ENCODE peak calls at places on chromosomes 6 and 20, in ten cellular contexts. T is cardiac fibroblast, B is Peyer's patch, Q is heart right ventricle, P is HFFc6, E is H9, D is dorsolateral prefrontal cortex, S is vagina, N is psoas muscle, L is type B pancreatic cell. H is an unnamed sample.

GRCh38 chr6:100203391-100203790 is 209.4 kb upstream of the MCHR2 start:
- DNase-seq in L (no peak), Q (no peak), E (no peak), B (no peak), D (no peak), T (peak), N (no peak), S (no peak), P (peak), H (no peak)

GRCh38 chr6:2426561-2427340 is 181.3 kb upstream of the GMDS start:
- DNase-seq in N (no peak), B (no peak), D (no peak), P (peak), E (no peak), T (peak), Q (no peak), S (no peak), L (no peak), H (no peak)

GRCh38 chr20:55472704-55473103 is 532.6 kb downstream of the CBLN4 start:
- DNase-seq in S (no peak), T (no peak), Q (no peak), D (no peak), N (no peak), B (no peak), E (no peak), P (no peak), L (no peak), H (no peak)

GRCh38 chr6:148118303-148118702 is 224.3 kb upstream of the SASH1 start:
- DNase-seq in L (no peak), T (no peak), Q (no peak), N (no peak), P (no peak), B (no peak), E (no peak), D (no peak), S (no peak), H (no peak)

GRCh38 chr20:58141496-58141895 is 87.0 kb downstream of the ANKRD60 start:
- DNase-seq in T (no peak), Q (no peak), B (no peak), L (peak), S (no peak), D (no peak), N (no peak), P (no peak), E (no peak), H (peak)

GRCh38 chr6:46491201-46491788 is at the start of gene RCAN2:
- DNase-seq in P (no peak), L (peak), Q (peak), S (no peak), E (peak), T (peak), D (peak), N (peak), B (peak), H (peak)

GRCh38 chr20:37323985-37324384 is 22.0 kb upstream of the SRC start:
- DNase-seq in T (peak), Q (no peak), E (no peak), S (no peak), P (peak), L (no peak), D (no peak), N (no peak), B (no peak), H (no peak)

GRCh38 chr6:100460650-100461204 is 4.0 kb downstream of the SIM1 start:
- DNase-seq in S (no peak), Q (no peak), P (no peak), E (peak), N (no peak), D (no peak), T (no peak), B (no peak), L (no peak), H (no peak)

GRCh38 chr20:35008411-35009342 is 53.0 kb downstream of the MYH7B start:
- DNase-seq in N (peak), E (peak), S (no peak), B (no peak), T (peak), D (no peak), L (peak), Q (no peak), P (no peak), H (peak)

GRCh38 chr20:63230800-63231268 is 4.9 kb upstream of the BIRC7 start:
- DNase-seq in D (peak), N (peak), Q (peak), E (peak), S (no peak), P (peak), L (no peak), T (peak), B (no peak), H (no peak)

GRCh38 chr6:3742426-3743344 is 8.8 kb downstream of the PXDC1 start:
- DNase-seq in E (peak), P (peak), D (peak), Q (peak), L (peak), S (no peak), N (peak), B (peak), T (peak), H (peak)

GRCh38 chr6:164795091-164795490 is 514.3 kb downstream of the C6orf118 start:
- DNase-seq in S (no peak), T (no peak), E (no peak), N (no peak), L (no peak), P (no peak), B (no peak), D (peak), Q (no peak), H (no peak)

GRCh38 chr6:28683945-28684538 is 158.4 kb downstream of the GPX5 start:
- DNase-seq in T (peak), N (no peak), L (no peak), S (no peak), D (peak), Q (no peak), E (peak), P (peak), B (no peak), H (no peak)

GRCh38 chr6:26445934-26446667 is 5.8 kb downstream of the BTN3A3 start:
- DNase-seq in L (no peak), Q (no peak), N (no peak), S (no peak), E (no peak), D (no peak), P (no peak), T (no peak), B (peak), H (no peak)

GRCh38 chr6:33757113-33757512 is 10.4 kb upstream of the IP6K3 start:
- DNase-seq in N (no peak), Q (no peak), B (no peak), L (no peak), P (no peak), D (no peak), T (no peak), S (no peak), E (no peak), H (no peak)

GRCh38 chr6:44456070-44456965 is 68.8 kb downstream of the CDC5L start:
- DNase-seq in D (no peak), P (peak), S (no peak), L (no peak), B (peak), Q (no peak), N (peak), T (peak), E (no peak), H (no peak)

GRCh38 chr6:151292974-151293373 is 53.2 kb downstream of the AKAP12 start:
- DNase-seq in S (no peak), D (no peak), T (peak), E (no peak), B (no peak), P (no peak), Q (no peak), L (no peak), N (no peak), H (no peak)

GRCh38 chr6:4571011-4571410 is 205.2 kb upstream of the CDYL start:
- DNase-seq in D (no peak), E (no peak), N (no peak), S (no peak), P (no peak), T (no peak), B (no peak), L (no peak), Q (no peak), H (no peak)

GRCh38 chr6:114362396-114362795 is 19.6 kb upstream of the HS3ST5 start:
- DNase-seq in P (no peak), L (no peak), S (no peak), B (no peak), Q (no peak), N (no peak), T (no peak), E (no peak), D (no peak), H (no peak)

GRCh38 chr6:155341130-155341828 is 27.0 kb upstream of the TFB1M start:
- DNase-seq in T (peak), Q (no peak), L (no peak), S (no peak), N (no peak), E (no peak), P (peak), D (no peak), B (no peak), H (no peak)

GRCh38 chr6:106287215-106287614 is 38.3 kb downstream of the ATG5 start:
- DNase-seq in L (no peak), T (no peak), Q (no peak), S (no peak), D (no peak), P (no peak), B (no peak), E (no peak), N (no peak), H (no peak)

GRCh38 chr6:162337412-162337811 is 390.2 kb downstream of the PRKN start:
- DNase-seq in P (no peak), T (no peak), S (no peak), E (no peak), N (no peak), B (no peak), L (no peak), Q (no peak), D (no peak), H (no peak)

GRCh38 chr6:161216616-161217205 is 57.1 kb downstream of the AGPAT4 start:
- DNase-seq in B (no peak), E (no peak), D (no peak), L (no peak), T (no peak), P (no peak), Q (no peak), N (no peak), S (no peak), H (no peak)

GRCh38 chr6:161219336-161220079 is 54.4 kb downstream of the AGPAT4 start:
- DNase-seq in L (no peak), N (no peak), P (no peak), S (no peak), D (no peak), T (no peak), Q (no peak), E (no peak), B (no peak), H (no peak)

GRCh38 chr6:161215876-161216615 is 57.8 kb downstream of the AGPAT4 start:
- DNase-seq in N (no peak), D (no peak), P (no peak), B (no peak), E (no peak), S (no peak), L (no peak), Q (no peak), T (no peak), H (no peak)

GRCh38 chr6:161217631-161218030 is 56.2 kb downstream of the AGPAT4 start:
- DNase-seq in P (no peak), E (no peak), D (no peak), L (no peak), N (no peak), B (no peak), Q (no peak), S (no peak), T (no peak), H (no peak)

DNA sequence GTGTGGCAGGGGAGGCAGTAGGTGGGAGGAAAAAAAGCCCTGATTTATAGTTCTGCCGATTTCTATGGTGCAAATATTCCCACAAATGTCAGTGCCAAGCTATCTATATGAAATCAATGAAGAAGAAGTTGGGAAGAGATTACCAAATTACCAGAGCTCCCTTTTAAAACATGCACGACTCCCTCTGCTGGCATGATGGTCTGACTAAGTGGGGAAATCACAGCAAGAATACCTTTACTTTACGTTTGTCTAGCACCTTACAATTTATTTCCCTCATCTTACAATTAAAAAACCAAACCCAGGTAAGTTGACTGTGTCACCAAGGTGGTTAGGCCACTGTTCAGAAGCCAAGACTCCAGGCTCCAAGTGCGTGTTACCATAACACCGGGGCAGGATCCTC is 55.6 kb downstream of the AGPAT4 start:
- DNase-seq in D (no peak), S (no peak), L (no peak), T (no peak), E (no peak), Q (no peak), N (no peak), B (no peak), P (no peak), H (no peak)
- TF ChIP-seq CTCF in D (peak), S (no peak), L (no peak), T (peak), E (peak), Q (no peak), N (no peak), B (no peak), P (peak), H (no peak)

DNA sequence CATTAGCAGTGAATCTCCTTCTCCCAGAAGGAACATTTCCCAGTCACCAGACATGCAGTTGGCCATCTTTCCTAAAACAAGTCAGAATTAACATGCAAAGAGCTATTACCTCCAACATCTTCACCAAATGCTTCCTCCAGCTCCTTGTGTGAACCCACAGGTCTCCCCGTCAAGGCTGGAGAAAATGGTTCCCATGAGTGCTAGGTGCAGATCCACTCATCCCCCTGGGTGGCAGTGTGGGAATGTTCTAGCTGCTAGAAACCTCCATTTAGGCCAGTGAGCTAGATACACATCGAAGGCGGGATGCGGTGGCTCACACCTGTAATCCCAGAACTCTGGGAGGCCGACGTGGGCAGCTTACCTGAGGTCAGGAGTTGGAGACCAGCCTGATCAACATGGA is 603.9 kb upstream of the SLC35B3 start:
- DNase-seq in E (no peak), N (no peak), P (no peak), D (no peak), B (no peak), T (no peak), Q (no peak), L (no peak), S (no peak), H (no peak)
- TF ChIP-seq CTCF in E (no peak), N (no peak), P (no peak), D (no peak), B (no peak), T (no peak), Q (no peak), L (no peak), S (no peak), H (no peak)

DNA sequence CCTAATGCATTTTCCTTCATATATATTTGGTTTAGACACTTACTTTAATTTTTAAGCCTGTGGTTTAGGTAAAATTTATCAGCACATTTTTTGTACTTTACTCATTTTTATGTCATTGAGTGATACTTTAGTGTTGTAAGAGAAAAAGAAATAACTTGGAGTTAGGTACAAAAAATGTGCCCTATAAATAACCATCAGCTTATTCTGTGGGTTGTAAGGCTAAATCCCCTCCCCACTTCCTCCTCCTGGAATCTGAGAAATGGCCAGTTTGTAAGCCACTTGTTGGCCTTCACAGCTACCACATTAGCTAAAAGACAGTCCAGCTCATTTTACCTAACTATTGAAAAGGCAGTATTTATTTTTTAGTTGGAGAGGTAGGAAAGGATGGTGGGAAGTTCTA is 576.3 kb downstream of the PKHD1 start:
- DNase-seq in L (no peak), D (no peak), T (no peak), E (no peak), S (no peak), N (no peak), P (no peak), B (no peak), Q (no peak), H (no peak)
- TF ChIP-seq CTCF in L (no peak), D (no peak), T (no peak), E (no peak), S (no peak), N (no peak), P (no peak), B (no peak), Q (no peak), H (no peak)

GRCh38 chr20:45459606-45460005 is 9.9 kb upstream of the WFDC2 start:
- DNase-seq in P (peak), E (no peak), B (no peak), Q (no peak), S (no peak), L (no peak), T (peak), N (no peak), D (no peak), H (no peak)
- TF ChIP-seq CTCF in P (peak), E (peak), B (no peak), Q (no peak), S (no peak), L (peak), T (peak), N (no peak), D (peak), H (no peak)

GRCh38 chr6:84346372-84346771 is 118.9 kb upstream of the CEP162 start:
- DNase-seq in B (no peak), Q (no peak), D (no peak), L (no peak), E (no peak), T (peak), N (no peak), P (no peak), S (no peak), H (no peak)
- TF ChIP-seq CTCF in B (no peak), Q (no peak), D (no peak), L (no peak), E (no peak), T (peak), N (no peak), P (peak), S (no peak), H (no peak)

GRCh38 chr6:84776392-84776791 is 12.0 kb upstream of the TBX18 start:
- DNase-seq in E (no peak), D (no peak), N (no peak), L (no peak), P (no peak), Q (no peak), B (no peak), T (no peak), S (no peak), H (no peak)

GRCh38 chr6:84773431-84774173 is 9.2 kb upstream of the TBX18 start:
- DNase-seq in T (peak), E (peak), S (no peak), B (no peak), P (no peak), L (no peak), D (no peak), N (peak), Q (peak), H (no peak)

GRCh38 chr6:84772428-84773132 is 8.2 kb upstream of the TBX18 start:
- DNase-seq in Q (no peak), T (peak), B (no peak), P (no peak), N (no peak), D (no peak), S (no peak), E (peak), L (no peak), H (no peak)

GRCh38 chr6:84773133-84773430 is 8.7 kb upstream of the TBX18 start:
- DNase-seq in T (no peak), B (no peak), N (no peak), E (no peak), S (no peak), D (no peak), P (no peak), L (no peak), Q (no peak), H (no peak)

GRCh38 chr6:84774174-84775158 is 10.1 kb upstream of the TBX18 start:
- DNase-seq in L (no peak), N (peak), T (peak), S (no peak), D (no peak), B (no peak), E (peak), P (peak), Q (peak), H (peak)
- TF ChIP-seq CTCF in L (peak), N (peak), T (peak), S (no peak), D (peak), B (no peak), E (peak), P (peak), Q (peak), H (peak)

GRCh38 chr20:20664795-20665194 is 47.6 kb downstream of the RALGAPA2 start:
- DNase-seq in Q (peak), N (no peak), L (no peak), P (peak), B (no peak), T (peak), S (no peak), E (no peak), D (no peak), H (no peak)
- TF ChIP-seq CTCF in Q (peak), N (peak), L (peak), P (peak), B (peak), T (peak), S (no peak), E (peak), D (peak), H (peak)

DNA sequence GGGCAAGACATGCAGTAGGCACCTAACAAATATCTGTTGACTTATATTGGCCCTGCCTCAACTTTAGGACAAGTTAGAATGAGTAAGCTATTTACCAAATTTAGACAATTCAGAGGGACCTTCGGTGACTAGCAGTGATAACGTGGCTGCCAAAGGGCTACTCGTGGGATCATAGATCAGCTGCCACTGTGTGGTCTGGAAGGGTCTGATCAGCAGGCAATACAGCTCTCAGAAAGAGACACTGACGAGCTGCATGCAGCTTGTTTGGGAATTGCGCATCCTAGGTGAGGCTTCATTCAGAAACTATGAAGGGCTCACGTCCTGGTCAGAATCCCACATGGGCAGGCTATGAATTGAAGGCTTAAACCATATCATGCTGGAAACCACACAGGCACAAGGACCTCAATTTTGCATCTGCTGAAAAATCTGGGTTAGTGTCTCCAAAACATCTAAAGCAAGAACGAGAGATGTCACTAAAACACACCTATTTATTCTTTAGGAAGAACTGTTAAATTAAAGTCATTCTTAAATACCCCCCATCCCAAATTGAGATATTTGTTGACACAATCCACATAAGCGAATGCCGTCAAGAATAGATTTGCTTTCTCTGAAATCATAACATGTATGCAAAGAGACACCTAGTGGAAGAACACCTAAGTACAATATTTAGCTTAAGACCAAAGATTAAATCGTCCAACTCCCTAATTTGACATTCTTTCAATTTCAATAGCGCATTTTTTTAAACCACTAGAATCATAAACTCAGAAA is 79.6 kb downstream of the IPCEF1 start:
- DNase-seq in B (no peak), Q (no peak), D (no peak), P (no peak), L (no peak), T (peak), N (no peak), E (no peak), S (no peak), H (no peak)
- TF ChIP-seq CTCF in B (peak), Q (no peak), D (peak), P (peak), L (peak), T (peak), N (peak), E (peak), S (peak), H (peak)

DNA sequence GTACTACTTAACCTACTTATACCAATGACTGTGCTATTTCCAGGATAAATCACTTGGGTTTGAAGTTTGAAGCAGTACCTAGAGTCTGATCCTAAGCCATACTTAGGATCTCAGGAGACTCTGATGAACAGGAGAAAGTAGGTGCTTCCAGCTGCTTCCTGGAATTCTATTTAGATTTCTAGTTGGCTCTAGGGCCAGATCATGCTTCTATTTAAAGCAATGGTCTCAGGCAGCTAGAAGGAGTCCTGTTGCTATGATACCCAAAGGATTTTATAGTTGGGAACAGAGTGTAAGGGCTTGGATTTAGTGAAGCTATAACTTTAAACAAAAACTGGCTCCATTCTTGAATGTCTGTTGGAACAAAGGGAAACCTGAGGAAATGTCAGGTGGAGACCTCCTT is 52.4 kb upstream of the TINAG start:
- DNase-seq in S (no peak), E (no peak), Q (peak), P (no peak), T (no peak), D (no peak), N (no peak), B (no peak), L (no peak), H (no peak)
- TF ChIP-seq CTCF in S (no peak), E (no peak), Q (no peak), P (no peak), T (no peak), D (no peak), N (no peak), B (no peak), L (no peak), H (no peak)

GRCh38 chr20:22819784-22820183 is 215.3 kb upstream of the SSTR4 start:
- DNase-seq in N (no peak), T (no peak), S (no peak), P (no peak), E (no peak), L (no peak), B (no peak), Q (no peak), D (no peak), H (no peak)
- TF ChIP-seq CTCF in N (no peak), T (no peak), S (no peak), P (no peak), E (peak), L (no peak), B (no peak), Q (no peak), D (no peak), H (no peak)

H was measured in upper lobe of right lung.